ENCODE peak calls at places on chromosome 6, in eight cellular contexts. P, K, S, X, R, Q, V and H are unnamed samples.

GRCh38 chr6:148874698-148875293 is 128.0 kb downstream of the UST start:
- DNase-seq in S (no peak), V (no peak), R (no peak), X (no peak), K (peak), P (no peak), Q (no peak), H (peak)

GRCh38 chr6:89602136-89602535 is 36.4 kb downstream of the LYRM2 start:
- DNase-seq in X (no peak), Q (no peak), R (no peak), V (no peak), S (no peak), P (no peak), K (no peak), H (no peak)

GRCh38 chr6:167350322-167350721 is 25.4 kb downstream of the TTLL2 start:
- DNase-seq in K (no peak), X (no peak), R (no peak), V (no peak), S (no peak), P (no peak), Q (no peak), H (no peak)

GRCh38 chr6:108157972-108158441 is 7.8 kb upstream of the NR2E1 start:
- DNase-seq in R (no peak), Q (no peak), X (no peak), K (no peak), V (no peak), S (no peak), P (no peak), H (no peak)

GRCh38 chr6:169172435-169172834 is 81.2 kb downstream of the THBS2 start:
- DNase-seq in R (peak), K (no peak), P (no peak), Q (no peak), X (no peak), V (no peak), S (peak), H (no peak)

GRCh38 chr6:92762414-92763374 is 656.7 kb downstream of the EPHA7 start:
- DNase-seq in R (no peak), V (no peak), S (peak), Q (no peak), X (no peak), P (no peak), K (no peak), H (peak)

GRCh38 chr6:116111552-116112528 is 11.2 kb downstream of the NT5DC1 start:
- DNase-seq in P (no peak), R (no peak), Q (peak), K (peak), V (peak), S (peak), X (no peak), H (no peak)

GRCh38 chr6:124054034-124054433 is 250.4 kb downstream of the NKAIN2 start:
- DNase-seq in R (no peak), Q (no peak), S (no peak), X (no peak), P (no peak), K (no peak), V (no peak), H (no peak)

GRCh38 chr6:97822632-97823031 is 539.6 kb upstream of the MMS22L start:
- DNase-seq in R (no peak), Q (no peak), P (no peak), X (no peak), S (no peak), V (no peak), K (no peak), H (no peak)

GRCh38 chr6:79813854-79814477 is 133.4 kb downstream of the ELOVL4 start:
- DNase-seq in K (peak), V (peak), P (peak), Q (peak), R (peak), S (peak), X (no peak), H (no peak)

GRCh38 chr6:132669690-132670291 is 10.8 kb upstream of the TAAR1 start:
- DNase-seq in K (no peak), X (peak), Q (peak), S (peak), R (no peak), P (no peak), V (peak), H (peak)

GRCh38 chr6:110534731-110535164 is 58.3 kb upstream of the SLC22A16 start:
- DNase-seq in K (no peak), X (no peak), P (no peak), R (no peak), V (no peak), Q (no peak), S (peak), H (no peak)

GRCh38 chr6:170251776-170252571 is 38.9 kb downstream of the DLL1 start:
- DNase-seq in X (no peak), P (no peak), S (no peak), K (no peak), Q (no peak), R (no peak), V (no peak), H (no peak)

GRCh38 chr6:30759575-30760239 is 15.4 kb upstream of the IER3 start:
- DNase-seq in S (peak), Q (peak), V (peak), R (no peak), K (peak), X (no peak), P (peak), H (peak)

GRCh38 chr6:48826884-48827701 is 636.0 kb downstream of the MMUT start:
- DNase-seq in R (no peak), P (peak), S (peak), X (peak), Q (peak), K (peak), V (peak), H (peak)

GRCh38 chr6:70846207-70846835 is 110.5 kb downstream of the B3GAT2 start:
- DNase-seq in K (no peak), Q (no peak), S (no peak), R (no peak), X (no peak), V (no peak), P (no peak), H (no peak)

GRCh38 chr6:25769983-25770382 is 15.4 kb downstream of the SLC17A4 start:
- DNase-seq in Q (no peak), X (no peak), R (no peak), K (peak), S (peak), V (no peak), P (no peak), H (no peak)

GRCh38 chr6:69719602-69720193 is 77.1 kb downstream of the LMBRD1 start:
- DNase-seq in S (peak), P (no peak), X (peak), V (peak), Q (peak), K (peak), R (no peak), H (peak)

GRCh38 chr6:28982476-28983266 is 22.4 kb downstream of the ZNF311 start:
- DNase-seq in Q (peak), K (peak), P (no peak), X (no peak), V (peak), R (no peak), S (peak), H (no peak)

GRCh38 chr6:27383481-27383880 is 5.1 kb upstream of the ZNF391 start:
- DNase-seq in V (no peak), K (no peak), X (no peak), P (no peak), Q (no peak), S (no peak), R (no peak), H (no peak)

GRCh38 chr6:25296217-25296905 is 17.2 kb downstream of the CARMIL1 start:
- DNase-seq in S (no peak), K (no peak), X (no peak), R (no peak), P (no peak), V (no peak), Q (peak), H (no peak)

GRCh38 chr6:169700296-169700695 is 1.5 kb downstream of the WDR27 start:
- DNase-seq in V (no peak), X (no peak), P (no peak), Q (no peak), K (no peak), S (no peak), R (no peak), H (no peak)

GRCh38 chr6:149454405-149454848 is 30.4 kb downstream of the ZC3H12D start:
- DNase-seq in S (peak), Q (no peak), R (peak), V (no peak), X (peak), K (peak), P (peak), H (peak)

GRCh38 chr6:15690451-15690961 is 27.7 kb upstream of the DTNBP1 start:
- DNase-seq in K (peak), Q (no peak), X (no peak), P (no peak), R (no peak), V (no peak), S (peak), H (no peak)

GRCh38 chr6:118815495-118815894 is 78.5 kb upstream of the ASF1A start:
- DNase-seq in S (no peak), K (no peak), Q (no peak), R (no peak), X (no peak), P (no peak), V (no peak), H (no peak)

GRCh38 chr6:16206595-16207037 is 31.8 kb upstream of the GMPR start:
- DNase-seq in V (peak), Q (peak), K (peak), X (peak), P (peak), R (no peak), S (peak), H (peak)

GRCh38 chr6:32580593-32580992 is 9.1 kb downstream of the HLA-DRB1 start:
- DNase-seq in X (no peak), R (peak), P (no peak), K (no peak), Q (no peak), V (no peak), S (no peak), H (no peak)

GRCh38 chr6:30901436-30901835 is 6.6 kb upstream of the GTF2H4 start:
- DNase-seq in Q (no peak), X (no peak), V (no peak), S (no peak), R (no peak), K (no peak), P (no peak), H (no peak)

GRCh38 chr6:112253842-112254816 is at the start of gene LAMA4:
- DNase-seq in S (peak), X (no peak), P (no peak), Q (no peak), V (peak), K (peak), R (peak), H (no peak)

GRCh38 chr6:130715058-130715457 is 112.1 kb upstream of the SMLR1 start:
- DNase-seq in R (no peak), P (no peak), K (no peak), V (no peak), Q (no peak), S (no peak), X (no peak), H (no peak)

GRCh38 chr6:111482236-111482958 is 621 bp downstream of the REV3L start:
- DNase-seq in V (no peak), R (peak), S (no peak), P (no peak), K (peak), Q (peak), X (no peak), H (no peak)

GRCh38 chr6:159633196-159633595 is 59.8 kb downstream of the SOD2 start:
- DNase-seq in Q (peak), R (no peak), X (peak), K (no peak), S (peak), V (peak), P (no peak), H (no peak)

GRCh38 chr6:161254754-161255253 is 19.1 kb downstream of the AGPAT4 start:
- DNase-seq in V (no peak), Q (no peak), K (no peak), S (no peak), R (no peak), X (no peak), P (no peak), H (no peak)

GRCh38 chr6:125899726-125900182 is 56.8 kb upstream of the HINT3 start:
- DNase-seq in S (no peak), X (no peak), V (peak), Q (no peak), P (no peak), R (no peak), K (peak), H (no peak)

GRCh38 chr6:12238191-12238590 is 52.0 kb upstream of the EDN1 start:
- DNase-seq in X (no peak), Q (peak), K (no peak), V (no peak), P (no peak), S (no peak), R (no peak), H (no peak)

GRCh38 chr6:96394727-96395126 is 126.9 kb upstream of the UFL1 start:
- DNase-seq in V (no peak), X (no peak), P (no peak), K (peak), R (no peak), S (peak), Q (peak), H (no peak)
- TF ChIP-seq CTCF in V (no peak), X (no peak), P (no peak), K (no peak), R (no peak), S (peak), Q (peak), H (peak)

DNA sequence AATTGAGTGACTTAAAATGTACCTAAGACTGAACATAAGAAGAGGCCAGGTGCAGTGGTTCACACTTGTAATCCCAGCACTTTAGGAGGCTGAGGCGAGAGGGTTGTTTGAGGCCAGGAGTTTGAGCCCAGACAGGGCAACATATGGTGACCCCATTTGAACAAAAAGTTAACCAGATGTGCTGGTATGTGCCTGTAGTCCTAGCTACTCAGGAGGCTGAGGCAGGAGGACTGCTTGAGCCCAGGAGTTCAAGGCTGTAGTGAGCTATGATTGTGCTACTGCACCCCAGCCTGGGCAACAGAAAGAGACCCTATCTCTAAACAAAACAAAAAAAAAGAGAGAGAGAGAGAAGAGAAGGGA is 10.1 kb upstream of the PAQR8 start:
- DNase-seq in R (no peak), Q (no peak), K (no peak), V (no peak), X (no peak), P (no peak), S (no peak), H (no peak)
- H3K4me3 ChIP-seq in R (no peak), Q (no peak), K (no peak), V (no peak), X (no peak), P (peak), S (peak), H (no peak)

DNA sequence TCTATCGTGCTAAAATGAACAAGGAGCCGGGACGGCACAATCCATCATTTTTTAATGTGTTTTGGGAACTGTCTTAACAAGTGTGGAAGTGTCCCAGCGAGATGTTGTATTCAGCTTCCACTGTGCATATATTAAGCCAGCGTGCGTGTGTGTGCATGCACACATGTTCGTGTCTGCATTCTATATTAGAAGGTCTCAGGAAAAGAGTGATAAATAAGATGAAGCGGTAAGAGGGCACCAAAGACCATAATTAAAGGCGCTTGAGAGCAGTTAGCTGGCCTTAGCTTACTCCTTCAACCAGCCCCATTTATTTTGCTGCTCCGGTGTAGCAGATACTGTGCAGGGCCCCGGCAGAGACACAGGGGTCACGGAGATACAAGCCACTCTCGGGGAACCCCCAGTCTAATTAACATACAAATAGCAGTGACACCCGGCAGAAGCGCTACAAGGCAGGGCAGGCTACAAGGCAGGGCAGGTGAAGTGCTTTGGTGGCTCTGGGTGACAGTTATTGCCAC is 206.5 kb upstream of the RREB1 start:
- DNase-seq in S (no peak), V (no peak), K (no peak), Q (no peak), P (no peak), X (no peak), R (peak), H (no peak)
- TF ChIP-seq CTCF in S (no peak), V (no peak), K (no peak), Q (no peak), P (no peak), X (no peak), R (no peak), H (no peak)

GRCh38 chr6:138431276-138432062 is 27.4 kb downstream of the HEBP2 start:
- DNase-seq in S (no peak), K (no peak), Q (no peak), X (no peak), V (no peak), R (no peak), P (no peak), H (no peak)

GRCh38 chr6:138429731-138430130 is 25.7 kb downstream of the HEBP2 start:
- DNase-seq in Q (no peak), X (no peak), K (no peak), R (no peak), S (no peak), P (no peak), V (no peak), H (no peak)

GRCh38 chr6:138430361-138431145 is 26.5 kb downstream of the HEBP2 start:
- DNase-seq in V (no peak), K (no peak), S (no peak), X (no peak), P (no peak), Q (no peak), R (no peak), H (no peak)

GRCh38 chr6:138434915-138435314 is 30.9 kb downstream of the HEBP2 start:
- DNase-seq in X (no peak), V (no peak), P (no peak), R (no peak), Q (no peak), S (no peak), K (no peak), H (no peak)

GRCh38 chr6:138432063-138432356 is 28.0 kb downstream of the HEBP2 start:
- DNase-seq in R (no peak), S (no peak), P (no peak), Q (no peak), V (no peak), K (no peak), X (no peak), H (no peak)
- H3K4me3 ChIP-seq in R (no peak), S (no peak), P (no peak), Q (no peak), V (no peak), K (no peak), X (no peak), H (no peak)

DNA sequence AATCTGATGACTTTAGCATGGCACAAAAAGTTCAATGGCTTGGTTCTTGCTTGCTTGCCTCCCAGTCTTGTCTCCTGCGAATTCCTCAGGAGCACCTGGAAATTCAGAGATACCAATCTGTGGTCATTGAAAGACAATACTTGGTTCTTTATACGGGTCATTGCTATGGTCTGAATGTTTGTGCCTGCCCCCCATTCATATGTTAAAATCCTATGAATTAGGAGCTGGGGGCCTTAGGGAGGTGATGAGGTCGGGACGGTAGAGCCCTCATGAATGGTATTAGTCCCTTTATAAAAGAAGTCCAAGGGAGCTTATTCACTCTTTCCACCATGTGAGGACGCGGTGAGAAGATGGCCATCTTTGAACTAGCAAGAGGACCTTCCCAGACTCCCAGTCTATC is 721.8 kb downstream of the UTRN start:
- DNase-seq in K (no peak), V (no peak), S (no peak), P (no peak), X (no peak), Q (no peak), R (no peak), H (no peak)
- TF ChIP-seq CTCF in K (no peak), V (no peak), S (no peak), P (no peak), X (no peak), Q (no peak), R (no peak), H (no peak)

GRCh38 chr6:35044145-35044745 is 96.9 kb downstream of the TCP11 start:
- DNase-seq in R (peak), Q (no peak), S (peak), X (no peak), P (no peak), V (no peak), K (peak), H (no peak)
- H3K4me3 ChIP-seq in R (no peak), Q (no peak), S (peak), X (no peak), P (no peak), V (no peak), K (no peak), H (no peak)

GRCh38 chr6:138289739-138290138 is 71.4 kb upstream of the PBOV1 start:
- DNase-seq in Q (peak), P (no peak), X (no peak), K (peak), R (no peak), V (peak), S (peak), H (no peak)
- TF ChIP-seq CTCF in Q (peak), P (no peak), X (peak), K (no peak), R (no peak), V (no peak), S (peak), H (peak)

GRCh38 chr6:142303191-142303564 is 1.4 kb downstream of the ADGRG6 start:
- DNase-seq in Q (no peak), V (no peak), X (no peak), K (no peak), R (no peak), S (no peak), P (no peak), H (no peak)
- H3K4me3 ChIP-seq in Q (no peak), V (peak), X (no peak), K (no peak), R (no peak), S (peak), P (no peak), H (peak)

DNA sequence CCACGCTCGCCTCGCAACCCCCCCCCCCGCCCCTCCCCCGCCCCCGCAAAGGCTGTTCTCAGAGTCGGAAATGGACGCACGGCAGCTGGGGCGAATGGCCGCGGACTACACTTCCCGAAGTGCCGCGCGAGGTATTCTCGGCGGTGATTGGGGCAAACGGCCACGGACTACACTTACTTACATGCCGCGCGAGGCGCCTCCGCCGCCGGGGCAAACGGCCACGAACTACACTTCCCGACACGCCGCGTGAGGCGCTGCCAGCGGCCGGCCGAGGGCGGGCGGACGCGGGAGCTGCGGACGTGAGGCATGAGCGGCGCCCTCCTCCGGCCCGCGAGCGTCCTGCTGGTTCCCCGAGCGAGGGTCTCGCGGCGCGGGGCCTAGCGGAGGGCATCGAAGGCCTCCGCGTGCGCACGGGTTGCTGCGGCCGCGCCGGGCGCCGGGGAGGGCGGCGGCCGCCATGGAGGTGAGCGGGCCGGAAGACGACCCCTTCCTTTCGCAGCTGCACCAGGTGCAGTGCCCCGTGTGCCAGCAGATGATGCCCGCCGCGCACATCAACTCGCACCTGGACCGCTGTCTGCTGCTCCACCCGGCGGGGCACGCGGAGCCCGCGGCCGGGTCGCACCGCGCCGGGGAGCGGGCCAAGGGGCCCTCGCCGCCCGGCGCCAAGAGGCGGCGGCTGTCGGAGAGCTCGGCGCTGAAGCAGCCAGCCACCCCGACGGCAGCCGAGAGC is at the start of gene WRNIP1:
- DNase-seq in S (peak), R (peak), X (peak), K (peak), V (peak), Q (peak), P (peak), H (peak)
- TF ChIP-seq CTCF in S (peak), R (no peak), X (peak), K (peak), V (peak), Q (peak), P (peak), H (peak)

GRCh38 chr6:178119-178518 is 114.2 kb upstream of the DUSP22 start:
- DNase-seq in X (no peak), P (no peak), S (no peak), V (no peak), R (peak), Q (no peak), K (no peak), H (no peak)
- H3K4me3 ChIP-seq in X (no peak), P (no peak), S (no peak), V (no peak), R (no peak), Q (no peak), K (no peak), H (no peak)